ENCODE peak calls at places on chromosomes 7 and 10, in five cellular contexts. I, D, X, N and F are unnamed samples.

GRCh38 chr10:61839911-61840310 is 61.6 kb upstream of the ARID5B start:
- DNase-seq in I (no peak), D (no peak), X (no peak), N (no peak), F (no peak)

GRCh38 chr7:43303740-43304241 is 191.3 kb downstream of the HECW1 start:
- DNase-seq in I (no peak), D (no peak), X (no peak), N (no peak), F (no peak)

GRCh38 chr10:21715531-21716195 is 181.6 kb downstream of the MLLT10 start:
- DNase-seq in I (no peak), D (no peak), X (no peak), N (no peak), F (no peak)

GRCh38 chr7:69245646-69246045 is 352.6 kb upstream of the AUTS2 start:
- DNase-seq in I (no peak), D (no peak), X (no peak), N (no peak), F (no peak)

GRCh38 chr7:4610768-4611467 is 71.2 kb upstream of the FOXK1 start:
- DNase-seq in I (peak), D (no peak), X (peak), N (peak), F (peak)

GRCh38 chr7:48280100-48280499 is 108.8 kb downstream of the ABCA13 start:
- DNase-seq in I (no peak), D (no peak), X (no peak), N (no peak), F (no peak)

GRCh38 chr10:123551259-123551658 is 114.9 kb upstream of the GPR26 start:
- DNase-seq in I (no peak), D (no peak), X (no peak), N (no peak), F (no peak)

GRCh38 chr10:36441557-36441956 is 683.8 kb upstream of the ANKRD30A start:
- DNase-seq in I (no peak), D (no peak), X (no peak), N (no peak), F (peak)

GRCh38 chr7:100673942-100674431 is 447 bp downstream of the GNB2 start:
- DNase-seq in I (peak), D (no peak), X (no peak), N (no peak), F (peak)

GRCh38 chr10:112712536-112712935 is 237.5 kb upstream of the TCF7L2 start:
- DNase-seq in I (no peak), D (no peak), X (no peak), N (no peak), F (no peak)

GRCh38 chr10:35194906-35195305 is 68.3 kb downstream of the CREM start:
- DNase-seq in I (peak), D (no peak), X (no peak), N (no peak), F (peak)

GRCh38 chr10:127983701-127984100 is 76.8 kb downstream of the PTPRE start:
- DNase-seq in I (no peak), D (no peak), X (no peak), N (no peak), F (no peak)

GRCh38 chr10:77641344-77641743 is 3.7 kb upstream of the KCNMA1 start:
- DNase-seq in I (no peak), D (no peak), X (no peak), N (no peak), F (no peak)

GRCh38 chr7:2717293-2717904 is 29.4 kb downstream of the AMZ1 start:
- DNase-seq in I (peak), D (no peak), X (no peak), N (no peak), F (peak)

GRCh38 chr10:58641095-58641531 is 128.4 kb downstream of the BICC1 start:
- DNase-seq in I (no peak), D (no peak), X (peak), N (no peak), F (peak)

GRCh38 chr10:62861507-62861906 is 45.3 kb upstream of the EGR2 start:
- DNase-seq in I (no peak), D (no peak), X (no peak), N (no peak), F (no peak)

GRCh38 chr10:63210611-63211196 is 77.6 kb downstream of the NRBF2 start:
- DNase-seq in I (no peak), D (no peak), X (no peak), N (no peak), F (no peak)

GRCh38 chr10:112526906-112527305 is 79.9 kb downstream of the VTI1A start:
- DNase-seq in I (no peak), D (peak), X (no peak), N (no peak), F (no peak)

GRCh38 chr7:4606776-4607175 is 75.3 kb upstream of the FOXK1 start:
- DNase-seq in I (no peak), D (no peak), X (no peak), N (no peak), F (peak)

GRCh38 chr7:39042706-39043105 is 65.0 kb downstream of the POU6F2 start:
- DNase-seq in I (no peak), D (no peak), X (no peak), N (no peak), F (no peak)

GRCh38 chr7:90726120-90726519 is 130.0 kb downstream of the CDK14 start:
- DNase-seq in I (no peak), D (no peak), X (no peak), N (no peak), F (no peak)

GRCh38 chr7:12889391-12889790 is 202.0 kb downstream of the ARL4A start:
- DNase-seq in I (no peak), D (no peak), X (no peak), N (no peak), F (no peak)

GRCh38 chr10:49080965-49081364 is 34.4 kb downstream of the VSTM4 start:
- DNase-seq in I (no peak), D (no peak), X (no peak), N (no peak), F (no peak)

GRCh38 chr10:10788761-10789160 is 228.9 kb upstream of the CELF2 start:
- DNase-seq in I (no peak), D (no peak), X (no peak), N (no peak), F (no peak)

GRCh38 chr10:29613791-29614190 is 21.0 kb downstream of the SVIL start:
- DNase-seq in I (no peak), D (no peak), X (no peak), N (no peak), F (no peak)

GRCh38 chr7:14229047-14229446 is 239.6 kb upstream of the ETV1 start:
- DNase-seq in I (no peak), D (no peak), X (no peak), N (no peak), F (no peak)

GRCh38 chr7:14233898-14234174 is 244.4 kb upstream of the ETV1 start:
- DNase-seq in I (no peak), D (no peak), X (no peak), N (no peak), F (no peak)

GRCh38 chr7:14236834-14237233 is 247.4 kb upstream of the ETV1 start:
- DNase-seq in I (no peak), D (no peak), X (no peak), N (no peak), F (no peak)

GRCh38 chr7:14235056-14235455 is 245.6 kb upstream of the ETV1 start:
- DNase-seq in I (no peak), D (no peak), X (no peak), N (no peak), F (no peak)

DNA sequence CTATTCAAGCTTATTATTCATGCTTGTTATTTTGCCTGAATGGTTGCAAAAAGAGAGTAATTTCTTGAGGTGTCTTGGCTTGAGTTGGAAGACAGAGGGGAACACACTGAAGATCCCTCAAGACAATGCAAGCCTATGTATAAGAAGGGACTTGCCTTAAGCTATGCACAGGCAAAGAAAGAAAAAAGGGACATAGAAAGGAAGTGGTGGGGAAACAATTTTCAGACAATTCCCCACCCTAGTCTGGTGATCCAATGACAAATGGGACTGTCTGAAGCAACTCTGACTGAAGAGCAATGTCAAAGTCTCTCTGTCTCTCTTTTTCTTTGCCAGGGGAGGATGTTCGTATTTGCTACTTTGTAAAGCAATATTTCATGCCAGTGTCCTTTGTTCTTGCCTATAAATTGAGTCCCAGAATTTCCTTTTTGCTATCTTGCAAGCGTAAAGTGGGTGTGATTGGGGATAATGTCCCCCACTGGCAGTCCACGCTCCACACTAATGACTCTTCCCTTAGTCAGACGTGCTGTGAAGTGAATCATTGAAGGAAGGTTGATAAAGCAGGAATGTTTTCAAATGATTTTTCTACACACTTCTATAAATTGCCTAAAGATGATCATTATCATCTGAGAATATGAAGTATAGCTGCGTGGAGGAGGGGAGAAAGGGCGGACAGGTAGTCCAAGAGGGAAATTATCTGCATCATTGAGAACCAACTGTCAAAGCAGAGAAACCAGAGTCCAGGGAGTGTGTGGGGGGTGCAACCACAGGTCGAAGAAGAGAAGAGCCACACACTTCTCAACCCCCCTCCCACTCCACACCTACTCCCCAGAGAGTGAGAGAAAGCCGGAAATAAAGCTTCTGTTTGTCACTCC is 243.8 kb upstream of the ETV1 start:
- DNase-seq in I (no peak), D (no peak), X (no peak), N (no peak), F (no peak)
- TF ChIP-seq CHD2 in I (no peak), D (no peak), X (no peak), N (no peak), F (no peak)

GRCh38 chr7:30136743-30137485 is 2.1 kb downstream of the MTURN start:
- DNase-seq in I (no peak), D (no peak), X (no peak), N (no peak), F (no peak)

GRCh38 chr7:30135271-30135550 is 425 bp downstream of the MTURN start:
- DNase-seq in I (no peak), D (no peak), X (no peak), N (no peak), F (peak)

GRCh38 chr7:30136339-30136738 is 1.6 kb downstream of the MTURN start:
- DNase-seq in I (no peak), D (no peak), X (no peak), N (no peak), F (no peak)

GRCh38 chr7:30134523-30135270 is at the start of gene MTURN:
- DNase-seq in I (peak), D (peak), X (peak), N (peak), F (peak)

DNA sequence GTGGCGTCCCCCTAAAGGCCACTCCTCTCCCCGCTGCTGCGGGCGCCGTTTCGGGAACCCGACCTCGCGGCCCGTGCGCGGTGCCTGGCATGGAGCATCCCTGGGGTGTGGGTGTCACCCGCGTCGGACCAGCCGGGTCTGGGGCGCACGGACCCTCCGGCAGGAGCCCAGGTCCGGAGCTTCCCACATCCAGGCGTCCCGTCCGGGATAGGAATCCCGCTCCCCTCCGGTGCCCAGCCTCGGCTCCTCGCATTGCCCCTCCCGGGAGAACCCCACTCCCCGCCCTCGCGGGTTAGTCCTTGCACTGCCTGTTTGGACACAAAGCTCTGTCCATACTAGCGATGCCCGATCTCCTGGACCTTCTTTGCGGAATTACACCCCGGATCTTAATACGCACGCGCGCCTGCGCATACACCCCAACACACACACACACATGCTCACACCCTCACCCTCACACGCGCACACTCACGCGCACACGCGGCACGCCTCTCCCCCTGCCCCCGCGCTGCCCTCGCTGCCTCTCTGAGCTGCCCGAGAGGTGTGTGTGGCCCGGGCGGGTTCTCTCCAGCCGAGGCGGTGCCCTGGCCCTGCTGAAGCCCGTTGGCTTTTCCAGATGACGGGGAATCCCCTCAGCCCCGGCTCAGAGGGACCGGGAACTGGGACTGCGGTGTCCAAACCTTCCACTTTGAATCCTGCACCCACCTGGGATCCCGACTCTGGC is 925 bp downstream of the MTURN start:
- DNase-seq in I (peak), D (no peak), X (peak), N (no peak), F (peak)
- H2AFZ ChIP-seq in I (peak), D (peak), X (no peak), N (peak), F (peak)

DNA sequence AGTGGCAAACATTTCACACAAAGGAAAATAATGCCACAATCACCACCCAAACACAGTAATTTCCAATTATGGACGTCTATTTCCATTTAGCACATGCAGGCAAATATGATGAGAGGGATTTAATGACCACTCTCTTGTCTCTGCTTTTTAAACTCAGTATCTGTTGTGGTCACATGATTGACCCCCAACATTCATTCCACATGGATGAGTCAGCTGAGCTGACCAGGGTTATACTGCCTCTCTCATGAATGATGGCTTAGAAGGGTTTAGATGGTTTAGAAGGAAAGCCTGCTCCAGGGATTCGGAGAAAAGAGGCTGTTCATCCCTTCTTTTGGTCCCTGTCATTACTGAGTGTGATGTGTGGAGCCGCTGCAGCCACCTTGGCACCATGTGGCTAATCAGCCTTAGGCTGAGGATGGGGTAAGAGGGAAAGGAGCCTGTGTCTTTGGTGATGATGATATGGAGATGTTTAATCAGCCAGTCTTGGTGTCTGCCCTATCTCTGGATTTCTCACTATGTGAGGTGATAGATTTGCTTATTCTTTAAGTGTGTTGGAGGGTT is 38.2 kb upstream of the JAKMIP3 start:
- DNase-seq in I (no peak), D (no peak), X (peak), N (no peak), F (no peak)
- TF ChIP-seq CHD2 in I (no peak), D (no peak), X (no peak), N (no peak), F (no peak)

GRCh38 chr10:70233109-70233938 is at the start of gene PPA1:
- DNase-seq in I (peak), D (peak), X (peak), N (peak), F (peak)

GRCh38 chr10:70234668-70235447 is 1.6 kb upstream of the PPA1 start:
- DNase-seq in I (no peak), D (no peak), X (no peak), N (no peak), F (no peak)

GRCh38 chr10:70232155-70232858 is 922 bp downstream of the PPA1 start:
- DNase-seq in I (peak), D (no peak), X (peak), N (no peak), F (peak)

GRCh38 chr10:70232859-70233108 is 445 bp downstream of the PPA1 start:
- DNase-seq in I (no peak), D (no peak), X (no peak), N (no peak), F (no peak)

GRCh38 chr10:70233939-70234300 is 691 bp upstream of the PPA1 start:
- DNase-seq in I (peak), D (no peak), X (no peak), N (no peak), F (peak)
- H2AFZ ChIP-seq in I (peak), D (peak), X (peak), N (peak), F (peak)

GRCh38 chr7:27866828-27867227 is 126.9 kb downstream of the TAX1BP1 start:
- DNase-seq in I (no peak), D (no peak), X (no peak), N (no peak), F (no peak)

GRCh38 chr7:27870595-27870994 is 130.6 kb downstream of the TAX1BP1 start:
- DNase-seq in I (no peak), D (no peak), X (no peak), N (no peak), F (no peak)

GRCh38 chr7:27866256-27866655 is 126.3 kb downstream of the TAX1BP1 start:
- DNase-seq in I (no peak), D (no peak), X (no peak), N (no peak), F (no peak)

GRCh38 chr7:27869060-27869459 is 129.1 kb downstream of the TAX1BP1 start:
- DNase-seq in I (no peak), D (no peak), X (no peak), N (no peak), F (no peak)

GRCh38 chr7:27868117-27868516 is 128.2 kb downstream of the TAX1BP1 start:
- DNase-seq in I (no peak), D (no peak), X (no peak), N (no peak), F (no peak)
- TF ChIP-seq CHD2 in I (no peak), D (no peak), X (no peak), N (no peak), F (no peak)

GRCh38 chr7:74583630-74584029 is 73.9 kb upstream of the GTF2I start:
- DNase-seq in I (no peak), D (no peak), X (no peak), N (no peak), F (peak)

GRCh38 chr7:74587435-74588126 is 69.9 kb upstream of the GTF2I start:
- DNase-seq in I (peak), D (no peak), X (no peak), N (peak), F (peak)

GRCh38 chr7:74584160-74584954 is 73.2 kb upstream of the GTF2I start:
- DNase-seq in I (peak), D (no peak), X (peak), N (no peak), F (peak)

GRCh38 chr7:74585844-74586243 is 71.7 kb upstream of the GTF2I start:
- DNase-seq in I (no peak), D (no peak), X (no peak), N (no peak), F (no peak)

GRCh38 chr7:74586258-74587200 is 71.0 kb upstream of the GTF2I start:
- DNase-seq in I (no peak), D (no peak), X (no peak), N (no peak), F (no peak)
- H2AFZ ChIP-seq in I (no peak), D (no peak), X (no peak), N (peak), F (peak)